ENCODE peak calls at places on chromosome 12, in ten cellular contexts. L, B, P, C, A, V, Q, G, R and U are unnamed samples.

GRCh38 chr12:98399532-98399931 is 115.9 kb upstream of the TMPO start:
- DNase-seq in L (no peak), B (peak; percentile 57), P (peak; percentile 42), C (no peak), A (peak; percentile 29), V (no peak), Q (peak; percentile 57), G (no peak), R (peak; percentile 43), U (no peak)

GRCh38 chr12:54759751-54760150 is 94.6 kb upstream of the MUCL1 start:
- DNase-seq in L (no peak), B (peak; percentile 51), P (peak; percentile 3), C (no peak), A (peak; percentile 49), V (no peak), Q (peak; percentile 41), G (peak; percentile 32), R (no peak), U (no peak)

GRCh38 chr12:47938093-47938492 is 25.3 kb upstream of the TMEM106C start:
- DNase-seq in L (no peak), B (no peak), P (no peak), C (no peak), A (no peak), V (no peak), Q (peak; percentile 48), G (no peak), R (no peak), U (no peak)

GRCh38 chr12:76588881-76589565 is 29.5 kb upstream of the OSBPL8 start:
- DNase-seq in L (no peak), B (no peak), P (no peak), C (no peak), A (no peak), V (no peak), Q (peak; percentile 90), G (no peak), R (no peak), U (no peak)

GRCh38 chr12:68514807-68515411 is 95.8 kb upstream of the RAP1B start:
- DNase-seq in L (no peak), B (no peak), P (no peak), C (no peak), A (no peak), V (no peak), Q (no peak), G (no peak), R (no peak), U (no peak)

GRCh38 chr12:109098142-109098652 is 800 bp downstream of the UNG start:
- DNase-seq in L (no peak), B (peak; percentile 79), P (no peak), C (no peak), A (no peak), V (no peak), Q (peak; percentile 43), G (no peak), R (no peak), U (no peak)

GRCh38 chr12:106109168-106109910 is 29.4 kb downstream of the NUAK1 start:
- DNase-seq in L (peak; percentile 14), B (no peak), P (no peak), C (no peak), A (no peak), V (no peak), Q (no peak), G (no peak), R (no peak), U (no peak)

GRCh38 chr12:48180424-48180823 is 3.0 kb upstream of the CCDC184 start:
- DNase-seq in L (no peak), B (no peak), P (no peak), C (no peak), A (no peak), V (no peak), Q (no peak), G (no peak), R (no peak), U (no peak)

GRCh38 chr12:94969424-94969823 is 34.1 kb downstream of the NDUFA12 start:
- DNase-seq in L (no peak), B (no peak), P (no peak), C (no peak), A (no peak), V (no peak), Q (no peak), G (no peak), R (no peak), U (no peak)

GRCh38 chr12:22282283-22282682 is 52.2 kb downstream of the ST8SIA1 start:
- DNase-seq in L (no peak), B (no peak), P (no peak), C (no peak), A (no peak), V (no peak), Q (peak; percentile 20), G (no peak), R (no peak), U (no peak)

GRCh38 chr12:124381454-124382207 is 86.7 kb downstream of the RFLNA start:
- DNase-seq in L (peak; percentile 79), B (no peak), P (no peak), C (no peak), A (no peak), V (peak; percentile 40), Q (peak; percentile 78), G (peak; percentile 90), R (no peak), U (peak; percentile 67)